ENCODE peak calls at places on chromosome 13, in six cellular contexts. U, Y, K, H, A and C are unnamed samples.

GRCh38 chr13:97274782-97275252 is 52.7 kb downstream of the MBNL2 start:
- DNase-seq in K (no peak), H (peak), Y (no peak), U (peak), A (peak), C (peak)

GRCh38 chr13:112901951-112902651 is 66.9 kb upstream of the MCF2L start:
- DNase-seq in Y (no peak), K (no peak), A (no peak), U (peak), H (no peak), C (peak)

GRCh38 chr13:22198656-22199217 is 527.9 kb downstream of the FGF9 start:
- DNase-seq in A (peak), K (no peak), H (no peak), U (no peak), Y (no peak), C (no peak)

GRCh38 chr13:111280666-111281577 is 39.5 kb upstream of the TEX29 start:
- DNase-seq in Y (no peak), K (no peak), H (peak), U (peak), A (peak), C (peak)

GRCh38 chr13:93224545-93224944 is 2.1 kb upstream of the GPC6 start:
- DNase-seq in A (no peak), Y (no peak), H (peak), K (no peak), U (no peak), C (no peak)

GRCh38 chr13:71831716-71832115 is 35.3 kb downstream of the DACH1 start:
- DNase-seq in U (no peak), K (no peak), A (no peak), Y (no peak), H (no peak), C (no peak)

GRCh38 chr13:49533586-49534269 is 38.0 kb downstream of the PHF11 start:
- DNase-seq in K (no peak), H (no peak), U (no peak), A (no peak), Y (no peak), C (no peak)

GRCh38 chr13:76829572-76830327 is 56.5 kb downstream of the KCTD12 start:
- DNase-seq in Y (no peak), K (no peak), H (no peak), A (no peak), U (no peak), C (no peak)

GRCh38 chr13:107753286-107753685 is 462.1 kb downstream of the LIG4 start:
- DNase-seq in K (no peak), H (no peak), U (peak), Y (no peak), A (no peak), C (peak)

GRCh38 chr13:75855216-75855615 is 219.1 kb downstream of the LMO7 start:
- DNase-seq in A (no peak), Y (no peak), H (no peak), U (no peak), K (no peak), C (no peak)

GRCh38 chr13:102710261-102710679 is 15.4 kb upstream of the METTL21C start:
- DNase-seq in U (no peak), A (peak), H (peak), Y (no peak), K (no peak), C (no peak)

GRCh38 chr13:95893861-95894260 is 159.3 kb downstream of the UGGT2 start:
- DNase-seq in Y (no peak), H (no peak), A (no peak), K (no peak), U (no peak), C (no peak)

GRCh38 chr13:112053744-112054615 is 13.0 kb upstream of the SOX1 start:
- DNase-seq in K (no peak), A (no peak), Y (no peak), U (no peak), H (no peak), C (no peak)

GRCh38 chr13:30158774-30159445 is 148.4 kb downstream of the KATNAL1 start:
- DNase-seq in A (no peak), U (peak), Y (no peak), K (peak), H (peak), C (peak)

GRCh38 chr13:99124695-99125334 is 75.8 kb upstream of the UBAC2 start:
- DNase-seq in Y (no peak), H (peak), K (peak), U (peak), A (no peak), C (peak)

GRCh38 chr13:89746554-89746953 is 1600.9 kb upstream of the MIR17HG start:
- DNase-seq in K (no peak), U (no peak), A (no peak), H (no peak), Y (no peak), C (no peak)

GRCh38 chr13:32804673-32805260 is 211.5 kb upstream of the KL start:
- DNase-seq in Y (no peak), U (peak), A (no peak), H (peak), K (no peak), C (peak)

GRCh38 chr13:23722726-23723453 is 152.7 kb downstream of the TNFRSF19 start:
- DNase-seq in Y (no peak), U (no peak), K (no peak), A (no peak), H (no peak), C (no peak)

GRCh38 chr13:52830946-52831345 is 17.5 kb downstream of the PCDH8 start:
- DNase-seq in H (peak), Y (no peak), U (peak), K (no peak), A (no peak), C (no peak)

GRCh38 chr13:24899601-24900000 is 135.6 kb downstream of the RNF17 start:
- DNase-seq in Y (no peak), H (peak), A (no peak), K (peak), U (peak), C (no peak)

GRCh38 chr13:99086149-99086868 is 108.4 kb upstream of the DOCK9 start:
- DNase-seq in U (peak), Y (peak), K (no peak), H (peak), A (no peak), C (peak)

GRCh38 chr13:66313408-66313807 is 916.7 kb downstream of the PCDH9 start:
- DNase-seq in K (no peak), H (no peak), A (peak), U (peak), Y (no peak), C (peak)

GRCh38 chr13:112067871-112068305 is 939 bp downstream of the SOX1 start:
- DNase-seq in Y (no peak), K (no peak), H (no peak), A (no peak), U (peak), C (no peak)

GRCh38 chr13:28251462-28251861 is 113.1 kb downstream of the PAN3 start:
- DNase-seq in U (no peak), A (no peak), K (no peak), H (no peak), Y (no peak), C (no peak)